ENCODE peak calls at places on chromosomes 1 and 21, in seven cellular contexts. W is SK-N-SH, S is PC-3, X is fibroblast of lung, H is Karpas-422, T is IMR-90, C is H1. Q is an unnamed sample.

GRCh38 chr21:44434568-44434925 is 20.8 kb upstream of the LRRC3 start:
- DNase-seq in W (no peak), S (no peak), X (no peak), H (no peak), T (no peak), C (no peak), Q (no peak)

GRCh38 chr1:171844381-171844780 is 3.1 kb downstream of the DNM3 start:
- DNase-seq in W (no peak), S (no peak), X (peak), H (no peak), T (no peak), C (no peak), Q (no peak)

GRCh38 chr1:31815307-31815645 is 546 bp downstream of the SPOCD1 start:
- DNase-seq in W (no peak), S (no peak), X (no peak), H (no peak), T (no peak), C (no peak), Q (no peak)

GRCh38 chr1:205543351-205544305 is 39.2 kb downstream of the CDK18 start:
- DNase-seq in W (peak), S (peak), X (peak), H (no peak), T (peak), C (peak), Q (no peak)

GRCh38 chr1:193614817-193615216 is 428.4 kb upstream of the B3GALT2 start:
- DNase-seq in W (no peak), S (peak), X (no peak), H (no peak), T (peak), C (no peak), Q (no peak)

GRCh38 chr1:53134961-53135734 is 7.3 kb downstream of the SLC1A7 start:
- DNase-seq in W (no peak), S (no peak), X (peak), H (no peak), T (peak), C (no peak), Q (no peak)

GRCh38 chr1:161020573-161021167 is at the start of gene F11R:
- DNase-seq in W (peak), S (peak), X (no peak), H (no peak), T (no peak), C (no peak), Q (peak)

GRCh38 chr21:45276620-45277019 is 11.1 kb downstream of the POFUT2 start:
- DNase-seq in W (no peak), S (no peak), X (no peak), H (no peak), T (no peak), C (no peak), Q (no peak)

GRCh38 chr1:154006136-154006535 is 15.6 kb downstream of the RPS27 start:
- DNase-seq in W (no peak), S (no peak), X (peak), H (no peak), T (peak), C (no peak), Q (no peak)

GRCh38 chr1:75092141-75092540 is 42.0 kb upstream of the LHX8 start:
- DNase-seq in W (no peak), S (peak), X (no peak), H (no peak), T (no peak), C (no peak), Q (peak)

GRCh38 chr1:178912597-178912996 is 41.7 kb upstream of the ANGPTL1 start:
- DNase-seq in W (no peak), S (no peak), X (no peak), H (no peak), T (peak), C (no peak), Q (no peak)

GRCh38 chr1:28354121-28354520 is 15.4 kb upstream of the PHACTR4 start:
- DNase-seq in W (no peak), S (peak), X (peak), H (no peak), T (peak), C (no peak), Q (no peak)

GRCh38 chr21:45074048-45074817 is at the start of gene ADARB1:
- DNase-seq in W (peak), S (peak), X (peak), H (peak), T (peak), C (no peak), Q (peak)

GRCh38 chr1:15757575-15758401 is 807 bp upstream of the FBLIM1 start:
- DNase-seq in W (peak), S (peak), X (peak), H (no peak), T (peak), C (no peak), Q (no peak)

GRCh38 chr1:203274603-203275381 is 30.5 kb upstream of the BTG2 start:
- DNase-seq in W (no peak), S (no peak), X (no peak), H (no peak), T (peak), C (no peak), Q (no peak)

GRCh38 chr1:32773764-32774463 is 43.2 kb downstream of the YARS1 start:
- DNase-seq in W (no peak), S (no peak), X (no peak), H (no peak), T (no peak), C (no peak), Q (no peak)

GRCh38 chr1:204445860-204446412 is 34.3 kb upstream of the PPP1R15B start:
- DNase-seq in W (peak), S (peak), X (peak), H (peak), T (peak), C (peak), Q (peak)

GRCh38 chr1:20590313-20590777 is 1.4 kb downstream of the CDA start:
- DNase-seq in W (peak), S (no peak), X (peak), H (no peak), T (peak), C (no peak), Q (no peak)

GRCh38 chr1:110462964-110463363 is 12.0 kb downstream of the PROK1 start:
- DNase-seq in W (no peak), S (peak), X (peak), H (no peak), T (peak), C (no peak), Q (no peak)

GRCh38 chr1:60942896-60943633 is 139.3 kb upstream of the NFIA start:
- DNase-seq in W (no peak), S (no peak), X (no peak), H (peak), T (no peak), C (no peak), Q (no peak)

GRCh38 chr1:228141871-228142615 is 2.0 kb downstream of the GUK1 start:
- DNase-seq in W (peak), S (peak), X (no peak), H (no peak), T (peak), C (no peak), Q (no peak)

GRCh38 chr1:115299266-115299665 is 38.8 kb downstream of the NGF start:
- DNase-seq in W (no peak), S (no peak), X (no peak), H (no peak), T (no peak), C (no peak), Q (no peak)

GRCh38 chr1:211349730-211350129 is 23.1 kb downstream of the TRAF5 start:
- DNase-seq in W (no peak), S (peak), X (no peak), H (no peak), T (no peak), C (no peak), Q (no peak)

GRCh38 chr1:19582318-19582717 is 61.8 kb upstream of the NBL1 start:
- DNase-seq in W (peak), S (peak), X (no peak), H (peak), T (no peak), C (peak), Q (peak)

GRCh38 chr1:46221749-46222148 is 18.6 kb downstream of the LURAP1 start:
- DNase-seq in W (no peak), S (no peak), X (no peak), H (no peak), T (no peak), C (no peak), Q (no peak)

GRCh38 chr1:7752512-7753417 is 18.3 kb upstream of the VAMP3 start:
- DNase-seq in W (peak), S (peak), X (peak), H (peak), T (peak), C (no peak), Q (peak)

GRCh38 chr1:219159946-219160645 is 13.6 kb upstream of the LYPLAL1 start:
- DNase-seq in W (no peak), S (peak), X (peak), H (no peak), T (no peak), C (no peak), Q (no peak)

GRCh38 chr21:37338671-37339526 is 27.7 kb upstream of the DYRK1A start:
- DNase-seq in W (peak), S (peak), X (peak), H (no peak), T (peak), C (no peak), Q (no peak)

GRCh38 chr1:236311040-236311439 is 29.3 kb upstream of the ERO1B start:
- DNase-seq in W (no peak), S (no peak), X (no peak), H (peak), T (no peak), C (no peak), Q (no peak)

GRCh38 chr1:61170328-61171238 is 88.2 kb downstream of the NFIA start:
- DNase-seq in W (no peak), S (peak), X (peak), H (no peak), T (peak), C (no peak), Q (no peak)

GRCh38 chr21:15552914-15553491 is 176.8 kb upstream of the USP25 start:
- DNase-seq in W (no peak), S (peak), X (peak), H (peak), T (peak), C (no peak), Q (no peak)

DNA sequence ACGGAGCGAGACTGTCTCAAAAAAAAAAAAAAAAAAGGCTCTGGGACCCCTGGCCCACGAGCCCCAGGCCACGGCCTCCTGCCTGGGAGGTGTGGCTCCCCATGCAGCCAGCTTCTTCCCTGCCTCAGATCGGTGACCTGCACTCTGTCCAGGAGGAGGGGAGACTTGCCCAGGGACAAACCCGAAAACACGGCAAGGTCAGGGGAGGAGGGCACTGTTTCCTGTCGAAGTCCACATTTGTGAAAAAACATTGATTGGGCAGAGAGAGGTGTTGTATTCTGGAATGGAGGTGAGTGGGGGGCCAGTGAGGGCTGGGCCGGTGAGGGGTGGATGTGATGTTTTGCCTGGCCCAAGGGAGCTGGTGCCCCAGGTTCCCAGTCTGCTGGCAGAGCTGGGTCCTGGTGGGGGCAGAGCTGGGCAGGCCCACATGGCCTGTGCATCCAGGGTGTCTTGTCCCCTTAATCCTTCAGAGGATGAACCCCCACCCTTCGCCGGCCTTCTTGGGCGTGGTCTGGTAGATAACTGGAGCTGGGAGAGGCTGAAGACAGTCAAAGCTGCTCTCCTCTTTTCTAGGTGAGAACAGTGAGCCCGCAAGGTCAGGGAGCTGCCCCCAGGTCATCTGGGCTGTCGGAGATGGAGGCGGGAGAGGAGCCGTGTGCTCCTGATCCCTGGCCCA is 12.4 kb upstream of the FAAP20 start:
- DNase-seq in W (no peak), S (no peak), X (no peak), H (no peak), T (no peak), C (no peak), Q (no peak)
- H3K4me2 ChIP-seq in W (no peak), S (no peak), X (peak), H (no peak), T (no peak), C (no peak), Q (no peak)

GRCh38 chr21:26717146-26717739 is 128.0 kb downstream of the ADAMTS1 start:
- DNase-seq in W (peak), S (peak), X (peak), H (peak), T (peak), C (no peak), Q (peak)
- H2AFZ ChIP-seq in W (peak), S (no peak), X (no peak), H (no peak), T (no peak), C (no peak), Q (no peak)

GRCh38 chr1:147247656-147248238 is 5.3 kb downstream of the CHD1L start:
- DNase-seq in W (no peak), S (no peak), X (no peak), H (no peak), T (no peak), C (no peak), Q (no peak)

GRCh38 chr1:147246044-147246690 is 3.7 kb downstream of the CHD1L start:
- DNase-seq in W (no peak), S (no peak), X (peak), H (no peak), T (peak), C (no peak), Q (no peak)

GRCh38 chr1:147245129-147245528 is 2.6 kb downstream of the CHD1L start:
- DNase-seq in W (no peak), S (no peak), X (no peak), H (no peak), T (no peak), C (no peak), Q (no peak)

GRCh38 chr1:147246910-147247655 is 4.6 kb downstream of the CHD1L start:
- DNase-seq in W (no peak), S (no peak), X (no peak), H (peak), T (no peak), C (no peak), Q (peak)

GRCh38 chr1:147245586-147246021 is 3.1 kb downstream of the CHD1L start:
- DNase-seq in W (no peak), S (peak), X (no peak), H (no peak), T (no peak), C (no peak), Q (no peak)
- H3K4me3 ChIP-seq in W (no peak), S (peak), X (no peak), H (no peak), T (no peak), C (no peak), Q (no peak)

GRCh38 chr21:42406846-42407245 is 3.1 kb downstream of the UBASH3A start:
- DNase-seq in W (no peak), S (no peak), X (no peak), H (no peak), T (no peak), C (no peak), Q (no peak)
- H3K4me2 ChIP-seq in W (no peak), S (no peak), X (no peak), H (no peak), T (no peak), C (no peak), Q (no peak)

DNA sequence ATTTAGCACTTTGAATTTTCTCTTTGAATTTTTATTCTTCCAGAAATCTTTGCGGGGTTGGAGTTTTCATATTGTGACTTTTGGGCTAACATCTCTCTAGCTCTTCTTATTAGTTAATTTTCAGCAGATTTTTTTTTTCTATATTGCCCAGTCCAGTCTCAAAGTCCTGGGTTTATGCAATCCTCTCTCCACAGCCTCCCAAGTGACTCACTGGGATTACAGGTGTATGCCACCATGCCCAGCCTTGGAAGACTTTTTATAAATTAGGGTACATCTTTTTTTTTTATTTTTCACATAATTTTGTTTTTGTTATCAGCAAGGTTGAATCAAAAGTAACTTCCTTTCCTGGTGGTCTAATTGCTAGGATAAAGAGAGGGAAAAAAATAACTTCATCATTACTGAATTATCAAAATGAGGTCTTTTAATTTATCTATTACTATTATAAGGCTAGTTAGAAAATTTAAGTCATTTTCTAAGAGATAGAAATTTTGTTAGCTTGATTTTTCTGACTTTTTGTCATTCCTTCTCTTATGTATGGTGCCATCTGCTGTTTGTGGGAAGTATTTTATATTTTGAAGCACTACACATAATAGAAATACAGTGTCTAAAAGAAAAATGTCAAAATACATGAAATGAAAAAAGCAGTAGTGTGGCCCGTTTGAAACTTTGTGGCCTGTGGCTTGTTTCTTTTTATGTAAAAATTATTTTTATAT is 273.4 kb upstream of the CACYBP start:
- DNase-seq in W (no peak), S (peak), X (peak), H (peak), T (peak), C (no peak), Q (peak)
- H2AFZ ChIP-seq in W (no peak), S (no peak), X (no peak), H (no peak), T (no peak), C (no peak), Q (no peak)

DNA sequence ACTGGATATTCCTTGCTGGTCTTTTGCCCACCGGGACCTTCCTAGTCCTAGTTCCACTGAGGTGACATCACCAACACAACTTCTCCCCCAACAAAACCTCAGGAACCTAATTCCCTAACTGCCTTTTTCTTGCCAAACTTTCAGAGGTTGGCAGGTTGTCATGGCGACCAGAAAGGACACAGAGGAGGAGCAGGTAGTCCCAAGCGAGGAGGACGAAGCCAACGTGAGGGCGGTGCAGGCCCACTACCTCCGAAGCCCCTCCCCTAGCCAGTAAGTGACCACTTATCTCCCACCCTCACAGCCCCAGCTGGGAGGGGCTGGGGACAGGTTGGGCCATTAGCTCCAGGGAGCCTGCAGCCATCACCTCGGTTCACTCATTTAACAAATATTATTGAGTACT is 815 bp downstream of the STYXL2 start:
- DNase-seq in W (no peak), S (no peak), X (no peak), H (no peak), T (no peak), C (no peak), Q (no peak)
- H3K4me3 ChIP-seq in W (no peak), S (no peak), X (no peak), H (no peak), T (no peak), C (no peak), Q (no peak)

Q was measured in MM.1S.